ENCODE peak calls at places on chromosomes 7 and 10, in eight cellular contexts. V is HCT116, X is WERI-Rb-1, I is BJ, C is body of pancreas, T is right atrium auricular region, P is GM12865, R is endothelial cell. M is an unnamed sample.
A peak's percentile ranks its signal among the peaks of the same experiment; 100 is the strongest.

GRCh38 chr7:27873981-27874957 is 134.3 kb downstream of the TAX1BP1 start:
- DNase-seq in V (no peak), X (no peak), I (no peak), C (peak; percentile 94), T (no peak), P (no peak), R (no peak), M (no peak)

GRCh38 chr7:129343099-129343700 is 91.0 kb upstream of the STRIP2 start:
- DNase-seq in V (peak; percentile 37), X (no peak), I (no peak), C (no peak), T (no peak), P (peak; percentile 68), R (no peak), M (no peak)

GRCh38 chr7:108660465-108660864 is 90.8 kb downstream of the DNAJB9 start:
- DNase-seq in V (peak; percentile 21), X (no peak), I (no peak), C (no peak), T (no peak), P (no peak), R (no peak), M (no peak)

GRCh38 chr10:99930731-99931550 is 78.8 kb downstream of the DNMBP start:
- DNase-seq in V (peak; percentile 89), X (peak; percentile 22), I (no peak), C (peak; percentile 96), T (no peak), P (no peak), R (no peak), M (peak; percentile 42)

GRCh38 chr10:89783406-89783805 is 82.0 kb downstream of the KIF20B start:
- DNase-seq in V (no peak), X (no peak), I (peak; percentile 12), C (no peak), T (no peak), P (no peak), R (no peak), M (no peak)

GRCh38 chr7:70612811-70613210 is 519.1 kb upstream of the GALNT17 start:
- DNase-seq in V (no peak), X (no peak), I (no peak), C (no peak), T (no peak), P (no peak), R (no peak), M (no peak)

GRCh38 chr10:122565766-122566206 is 5.2 kb downstream of the DMBT1 start:
- DNase-seq in V (peak; percentile 85), X (peak; percentile 83), I (peak; percentile 24), C (peak; percentile 79), T (peak; percentile 89), P (peak; percentile 69), R (peak; percentile 80), M (peak; percentile 56)

GRCh38 chr10:117896517-117896916 is 150.2 kb downstream of the RAB11FIP2 start:
- DNase-seq in V (no peak), X (no peak), I (no peak), C (no peak), T (no peak), P (peak; percentile 4), R (no peak), M (no peak)

GRCh38 chr7:82012453-82012852 is 242.6 kb upstream of the HGF start:
- DNase-seq in V (no peak), X (no peak), I (no peak), C (no peak), T (no peak), P (no peak), R (no peak), M (no peak)

GRCh38 chr10:120480065-120480600 is 23.1 kb downstream of the PLPP4 start:
- DNase-seq in V (no peak), X (peak; percentile 70), I (no peak), C (no peak), T (peak; percentile 23), P (no peak), R (no peak), M (no peak)

GRCh38 chr7:157666530-157667040 is 329.8 kb downstream of the DNAJB6 start:
- DNase-seq in V (no peak), X (no peak), I (no peak), C (peak; percentile 5), T (no peak), P (no peak), R (no peak), M (no peak)

GRCh38 chr10:66654861-66655260 is 271.0 kb upstream of the LRRTM3 start:
- DNase-seq in V (no peak), X (no peak), I (no peak), C (no peak), T (no peak), P (no peak), R (no peak), M (no peak)

GRCh38 chr7:95527776-95528250 is 42.1 kb downstream of the ASB4 start:
- DNase-seq in V (no peak), X (no peak), I (no peak), C (peak; percentile 21), T (no peak), P (no peak), R (no peak), M (no peak)
- TF ChIP-seq CTCF in V (no peak), X (no peak), I (no peak), C (no peak), T (no peak), P (no peak), R (peak; percentile 6), M (peak; percentile 20)

DNA sequence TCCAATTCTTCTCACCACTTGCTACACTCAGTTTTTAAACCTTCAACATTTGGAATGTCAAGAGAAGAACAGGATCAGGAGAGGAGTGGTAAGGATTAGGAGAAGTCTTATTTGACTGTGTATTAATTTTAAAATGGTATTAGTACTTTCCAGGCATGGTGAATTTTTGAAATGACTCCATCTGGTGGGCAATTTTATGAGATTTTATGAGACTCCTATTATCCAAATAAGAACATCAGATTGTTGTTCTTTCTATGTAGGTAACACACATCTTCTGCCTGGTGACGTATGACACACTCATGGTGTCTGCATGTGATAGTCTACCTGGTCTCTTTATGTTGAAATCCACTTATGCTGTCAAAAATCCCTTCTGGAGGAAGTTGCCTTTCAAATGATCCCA is 51.0 kb downstream of the SLC13A1 start:
- DNase-seq in V (no peak), X (no peak), I (no peak), C (no peak), T (no peak), P (no peak), R (no peak), M (no peak)
- TF ChIP-seq CTCF in V (no peak), X (no peak), I (no peak), C (no peak), T (no peak), P (no peak), R (no peak), M (no peak)

DNA sequence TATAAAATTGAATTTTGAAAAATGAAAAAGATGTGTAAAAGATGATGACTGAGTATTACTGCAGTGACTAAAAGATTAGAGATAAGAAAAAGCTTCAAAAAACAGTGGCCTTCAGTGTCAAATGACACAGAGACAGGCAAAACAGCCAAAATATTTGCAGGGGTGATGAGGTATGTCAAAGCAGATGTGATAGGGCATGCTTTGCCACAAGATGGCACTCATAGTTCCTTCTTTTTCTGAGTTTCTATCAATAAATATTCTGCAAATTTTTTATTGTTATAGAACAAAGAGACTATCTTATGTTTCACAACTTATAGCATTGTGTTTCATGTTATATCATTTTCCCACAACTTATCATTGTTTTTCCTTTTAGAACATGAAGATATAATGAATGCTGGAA is 344.1 kb upstream of the HPS1 start:
- DNase-seq in V (peak; percentile 15), X (no peak), I (no peak), C (no peak), T (no peak), P (peak; percentile 13), R (no peak), M (no peak)
- TF ChIP-seq CTCF in V (peak; percentile 58), X (peak; percentile 36), I (peak; percentile 37), C (no peak), T (no peak), P (peak; percentile 14), R (peak; percentile 54), M (peak; percentile 20)

DNA sequence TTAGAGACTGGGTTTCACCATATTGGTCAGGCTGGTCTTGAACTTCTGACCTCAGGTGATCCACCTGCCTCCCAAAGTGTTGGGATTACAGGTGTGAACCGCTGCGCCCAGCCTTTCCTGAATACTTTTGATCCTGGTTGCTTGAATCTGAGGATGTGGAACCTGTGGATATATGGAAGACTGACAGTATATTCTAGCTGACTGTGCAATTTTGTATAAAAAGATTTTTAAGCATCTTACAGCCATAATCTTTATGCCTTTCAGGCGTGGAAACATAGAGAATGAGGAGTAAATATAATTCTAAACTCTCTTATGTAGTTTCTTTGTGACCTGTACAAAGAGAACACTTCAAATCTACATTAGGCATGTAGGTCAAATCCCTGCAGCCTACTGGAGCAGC is 16.2 kb downstream of the TSPAN14 start:
- DNase-seq in V (no peak), X (no peak), I (no peak), C (no peak), T (no peak), P (no peak), R (no peak), M (no peak)
- TF ChIP-seq CTCF in V (no peak), X (no peak), I (no peak), C (no peak), T (no peak), P (no peak), R (no peak), M (no peak)

GRCh38 chr10:27285093-27285492 is 44.5 kb upstream of the ACBD5 start:
- DNase-seq in V (peak; percentile 8), X (peak; percentile 6), I (no peak), C (peak; percentile 17), T (no peak), P (peak; percentile 59), R (no peak), M (no peak)
- TF ChIP-seq CTCF in V (peak; percentile 42), X (peak; percentile 2), I (peak; percentile 22), C (no peak), T (no peak), P (peak; percentile 30), R (no peak), M (no peak)

DNA sequence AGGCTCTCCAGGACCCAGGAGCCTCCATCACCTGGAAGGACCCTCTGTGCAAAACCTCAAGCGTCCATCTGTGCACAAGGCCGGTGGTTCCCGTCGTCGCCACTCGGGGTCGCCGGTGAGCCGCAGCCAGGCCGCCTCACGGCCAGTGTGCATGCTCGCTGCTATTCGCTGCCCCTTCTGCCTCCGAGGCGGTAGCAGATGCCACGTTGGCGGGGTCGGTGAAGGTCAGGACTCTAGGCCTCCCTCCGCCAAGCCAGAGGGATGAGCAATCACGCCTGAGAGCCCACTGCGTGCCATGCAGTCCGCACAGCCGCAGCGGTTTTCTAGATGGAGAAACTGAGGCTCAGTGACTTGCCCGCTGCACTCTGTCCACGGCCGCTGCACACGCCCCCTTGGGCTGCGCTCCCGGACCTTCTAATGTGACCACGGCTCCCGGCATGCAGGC is 5.7 kb downstream of the UPK3B start:
- DNase-seq in V (no peak), X (no peak), I (no peak), C (peak; percentile 32), T (no peak), P (peak; percentile 62), R (peak; percentile 78), M (no peak)
- TF ChIP-seq CTCF in V (no peak), X (no peak), I (peak; percentile 98), C (no peak), T (peak; percentile 51), P (peak; percentile 87), R (peak; percentile 65), M (no peak)

M was measured in mesothelial cell of epicardium.